ENCODE peak calls at places on chromosomes 3 and 15, in five cellular contexts. B, A, E, F and N are unnamed samples.

GRCh38 chr3:29649815-29650547 is 369.1 kb downstream of the RBMS3 start:
- DNase-seq in B (no peak), A (no peak), E (no peak), F (no peak), N (no peak)

GRCh38 chr3:128399221-128399915 is 67.3 kb downstream of the DNAJB8 start:
- DNase-seq in B (no peak), A (no peak), E (no peak), F (no peak), N (no peak)

GRCh38 chr15:82849556-82850241 is 40.3 kb downstream of the WHAMM start:
- DNase-seq in B (no peak), A (peak), E (peak), F (no peak), N (peak)

GRCh38 chr3:161793194-161793825 is 296.7 kb downstream of the OTOL1 start:
- DNase-seq in B (no peak), A (no peak), E (no peak), F (no peak), N (no peak)

GRCh38 chr15:71496336-71496955 is 313.9 kb upstream of the NR2E3 start:
- DNase-seq in B (no peak), A (no peak), E (no peak), F (no peak), N (no peak)

GRCh38 chr15:53160092-53160704 is 370.1 kb upstream of the ONECUT1 start:
- DNase-seq in B (no peak), A (no peak), E (no peak), F (no peak), N (no peak)

GRCh38 chr3:139934557-139935070 is 371 bp upstream of the CLSTN2 start:
- DNase-seq in B (no peak), A (no peak), E (peak), F (no peak), N (peak)

GRCh38 chr3:124467980-124468902 is 262.0 kb upstream of the UMPS start:
- DNase-seq in B (no peak), A (no peak), E (peak), F (no peak), N (peak)

GRCh38 chr3:12574131-12574530 is 17.2 kb downstream of the MKRN2 start:
- DNase-seq in B (no peak), A (no peak), E (no peak), F (no peak), N (no peak)

GRCh38 chr15:68598171-68599152 is 19.7 kb downstream of the CORO2B start:
- DNase-seq in B (no peak), A (no peak), E (no peak), F (no peak), N (no peak)

GRCh38 chr15:92803852-92804609 is 96.1 kb upstream of the CHD2 start:
- DNase-seq in B (peak), A (no peak), E (no peak), F (no peak), N (no peak)

GRCh38 chr3:163306405-163306804 is 1771.9 kb downstream of the SI start:
- DNase-seq in B (no peak), A (no peak), E (no peak), F (no peak), N (no peak)

GRCh38 chr3:57001356-57001755 is 59.1 kb upstream of the SPATA12 start:
- DNase-seq in B (no peak), A (no peak), E (no peak), F (no peak), N (no peak)

GRCh38 chr3:7487763-7488162 is 626.8 kb downstream of the GRM7 start:
- DNase-seq in B (no peak), A (no peak), E (no peak), F (no peak), N (no peak)

GRCh38 chr3:195416795-195417194 is 26.0 kb downstream of the ACAP2 start:
- DNase-seq in B (no peak), A (no peak), E (no peak), F (no peak), N (no peak)

GRCh38 chr3:132211896-132212295 is 105.3 kb upstream of the ACP3 start:
- DNase-seq in B (no peak), A (no peak), E (no peak), F (no peak), N (no peak)

GRCh38 chr15:98333206-98333605 is 315.1 kb upstream of the IGF1R start:
- DNase-seq in B (no peak), A (no peak), E (no peak), F (no peak), N (no peak)

GRCh38 chr3:114803042-114803695 is 343.9 kb downstream of the ZBTB20 start:
- DNase-seq in B (no peak), A (no peak), E (no peak), F (no peak), N (no peak)

GRCh38 chr15:63042879-63043340 is 363 bp downstream of the TPM1 start:
- DNase-seq in B (no peak), A (no peak), E (no peak), F (peak), N (no peak)

GRCh38 chr15:67831363-67831762 is 6.1 kb downstream of the SKOR1 start:
- DNase-seq in B (no peak), A (no peak), E (no peak), F (no peak), N (no peak)

GRCh38 chr3:29668233-29668632 is 387.4 kb downstream of the RBMS3 start:
- DNase-seq in B (no peak), A (no peak), E (no peak), F (no peak), N (no peak)

GRCh38 chr15:84685304-84685703 is 27.3 kb upstream of the NMB start:
- DNase-seq in B (peak), A (no peak), E (no peak), F (no peak), N (no peak)

GRCh38 chr3:67688231-67688630 is 33.8 kb upstream of the SUCLG2 start:
- DNase-seq in B (no peak), A (no peak), E (no peak), F (no peak), N (no peak)

GRCh38 chr3:89521328-89521727 is 413.9 kb downstream of the EPHA3 start:
- DNase-seq in B (no peak), A (no peak), E (no peak), F (no peak), N (no peak)

GRCh38 chr3:159929181-159929893 is 59.3 kb upstream of the IL12A start:
- DNase-seq in B (peak), A (no peak), E (no peak), F (no peak), N (no peak)

GRCh38 chr3:39502838-39503145 is 35.3 kb downstream of the MOBP start:
- DNase-seq in B (no peak), A (no peak), E (no peak), F (no peak), N (no peak)

GRCh38 chr3:43287514-43287913 is 1.2 kb downstream of the SNRK start:
- DNase-seq in B (no peak), A (no peak), E (no peak), F (no peak), N (no peak)

GRCh38 chr15:78264304-78265136 is at the start of gene DNAJA4:
- DNase-seq in B (no peak), A (peak), E (peak), F (peak), N (peak)

GRCh38 chr3:46939578-46940405 is 36.8 kb downstream of the CCDC12 start:
- DNase-seq in B (no peak), A (no peak), E (no peak), F (no peak), N (no peak)

GRCh38 chr3:181637056-181637798 is 74.5 kb upstream of the SOX2 start:
- DNase-seq in B (no peak), A (no peak), E (no peak), F (no peak), N (no peak)

GRCh38 chr15:71549697-71550096 is 260.7 kb upstream of the NR2E3 start:
- DNase-seq in B (no peak), A (no peak), E (no peak), F (no peak), N (no peak)

GRCh38 chr15:77091072-77091471 is 20.2 kb upstream of the TSPAN3 start:
- DNase-seq in B (no peak), A (no peak), E (no peak), F (no peak), N (no peak)

GRCh38 chr15:54594115-54594514 is 602.6 kb downstream of the RSL24D1 start:
- DNase-seq in B (no peak), A (no peak), E (no peak), F (no peak), N (no peak)

DNA sequence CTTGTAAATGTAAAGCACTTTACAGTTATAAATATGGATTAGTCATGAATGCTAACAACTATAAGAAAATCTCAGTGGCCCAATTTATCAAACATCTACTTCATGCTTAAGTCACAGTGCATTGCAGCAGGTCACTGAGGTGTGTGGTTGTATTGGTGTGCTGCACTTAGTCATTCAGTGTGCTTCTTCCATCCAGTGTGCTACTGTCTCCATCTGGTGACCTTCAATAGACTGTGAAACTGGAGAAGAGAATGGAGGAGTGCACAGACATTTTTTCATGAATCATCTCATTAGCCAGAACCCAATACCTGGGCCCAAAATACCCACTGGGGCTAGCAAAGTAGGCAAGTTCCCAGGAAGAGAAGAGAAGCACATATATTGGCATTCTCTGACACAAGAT is 199.6 kb downstream of the SHOX2 start:
- DNase-seq in B (no peak), A (no peak), E (no peak), F (no peak), N (no peak)
- TF ChIP-seq CTCF in B (peak), A (no peak), E (no peak), F (no peak), N (no peak)

DNA sequence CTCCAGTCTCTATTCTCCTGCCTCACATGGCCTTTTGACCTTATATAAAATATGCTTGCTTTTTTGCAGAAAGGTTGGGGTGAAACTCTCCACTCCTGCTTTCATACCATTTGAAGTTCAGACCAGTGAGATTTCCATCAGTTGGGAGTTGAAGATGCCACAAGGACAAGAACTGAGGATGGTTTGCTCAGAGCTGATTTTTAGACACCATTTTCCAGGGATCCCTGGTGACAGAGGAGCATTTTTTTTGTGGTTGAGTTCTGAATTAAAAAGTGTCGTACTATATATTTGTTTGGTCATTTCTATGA is 8.8 kb upstream of the TM4SF1 start:
- DNase-seq in B (no peak), A (no peak), E (no peak), F (no peak), N (no peak)
- TF ChIP-seq CTCF in B (no peak), A (no peak), E (no peak), F (no peak), N (no peak)

DNA sequence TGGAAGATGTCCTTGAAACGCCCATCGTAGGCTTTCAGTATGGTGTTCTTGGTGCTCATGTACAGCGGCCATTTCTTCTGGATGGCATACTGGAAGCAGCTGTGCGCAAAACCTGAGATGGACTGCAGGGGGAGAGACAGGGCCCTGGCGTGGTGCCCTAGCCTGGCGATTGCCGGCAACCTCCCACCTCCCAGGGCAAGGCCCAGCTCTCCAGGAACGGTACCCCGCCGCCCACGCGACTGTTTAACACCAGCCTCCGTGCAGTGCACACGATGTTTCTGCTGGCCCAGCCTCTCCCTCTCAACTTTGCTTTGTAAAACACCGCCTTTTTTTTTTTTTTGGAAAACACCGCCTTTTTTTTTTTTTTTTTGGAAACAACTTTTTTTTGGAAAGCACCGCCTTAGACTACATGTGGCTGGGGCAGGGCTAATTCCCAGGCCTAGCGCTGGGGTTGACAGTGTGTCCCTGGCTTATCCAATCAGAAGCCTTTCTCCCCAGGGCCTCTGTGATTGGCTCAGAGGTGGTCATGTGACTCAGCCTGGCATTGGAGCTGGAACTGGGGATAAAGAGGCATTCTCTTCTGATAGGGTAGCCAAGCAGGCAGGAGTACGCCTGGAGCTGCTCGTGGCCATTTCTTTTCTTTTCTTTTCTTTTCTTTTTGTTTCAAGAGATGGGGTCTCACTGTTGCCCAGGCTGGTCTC is 14.7 kb downstream of the IDH2 start:
- DNase-seq in B (no peak), A (no peak), E (peak), F (no peak), N (no peak)
- TF ChIP-seq CTCF in B (peak), A (no peak), E (peak), F (no peak), N (no peak)

GRCh38 chr15:35443376-35443775 is 102.6 kb downstream of the DPH6 start:
- DNase-seq in B (no peak), A (no peak), E (no peak), F (no peak), N (no peak)

GRCh38 chr15:35442734-35443133 is 103.2 kb downstream of the DPH6 start:
- DNase-seq in B (no peak), A (no peak), E (no peak), F (no peak), N (no peak)

GRCh38 chr15:35445891-35446290 is 100.1 kb downstream of the DPH6 start:
- DNase-seq in B (no peak), A (no peak), E (no peak), F (no peak), N (no peak)

GRCh38 chr15:35448294-35448693 is 97.7 kb downstream of the DPH6 start:
- DNase-seq in B (no peak), A (no peak), E (no peak), F (no peak), N (no peak)

GRCh38 chr15:35444557-35445204 is 101.3 kb downstream of the DPH6 start:
- DNase-seq in B (no peak), A (no peak), E (no peak), F (no peak), N (no peak)
- TF ChIP-seq CTCF in B (peak), A (peak), E (peak), F (peak), N (peak)

GRCh38 chr3:50336452-50337174 is 4.0 kb downstream of the RASSF1 start:
- DNase-seq in B (no peak), A (no peak), E (no peak), F (no peak), N (no peak)
- TF ChIP-seq CTCF in B (peak), A (no peak), E (no peak), F (no peak), N (no peak)